ENCODE peak calls at places on chromosome 10, in five cellular contexts. Z is CD8-positive, alpha-beta T cell; Y is pancreas; X is IMR-90; V is astrocyte. I is an unnamed sample.
A peak's percentile ranks its signal among the peaks of the same experiment; 100 is the strongest.

GRCh38 chr10:119538632-119539358 is 3.7 kb downstream of the RGS10 start:
- DNase-seq in Z (peak; percentile 49), X (no peak), V (no peak), Y (no peak), I (peak; percentile 17)

GRCh38 chr10:48882881-48883280 is 56.8 kb downstream of the LRRC18 start:
- DNase-seq in V (no peak), Y (no peak), X (no peak), Z (no peak), I (no peak)

GRCh38 chr10:93954299-93954698 is 39.4 kb upstream of the PLCE1 start:
- DNase-seq in X (no peak), Y (no peak), Z (no peak), V (no peak), I (no peak)

GRCh38 chr10:78300526-78300925 is 266.9 kb downstream of the RPS24 start:
- DNase-seq in V (no peak), X (no peak), Z (peak; percentile 4), Y (no peak), I (no peak)

GRCh38 chr10:119139464-119140067 is 25.9 kb downstream of the SFXN4 start:
- DNase-seq in Z (peak; percentile 49), V (no peak), X (peak; percentile 35), Y (no peak), I (peak; percentile 54)

GRCh38 chr10:92552310-92552709 is 21.6 kb downstream of the IDE start:
- DNase-seq in X (no peak), V (no peak), Y (no peak), Z (no peak), I (no peak)

GRCh38 chr10:78194539-78195402 is 161.1 kb downstream of the RPS24 start:
- DNase-seq in Y (no peak), Z (no peak), V (no peak), X (peak; percentile 57), I (no peak)

GRCh38 chr10:122244001-122244715 is 26.9 kb upstream of the BTBD16 start:
- DNase-seq in Y (no peak), Z (no peak), V (no peak), X (no peak), I (no peak)

GRCh38 chr10:127159648-127160245 is 36.6 kb downstream of the INSYN2A start:
- DNase-seq in Z (no peak), X (no peak), V (no peak), Y (no peak), I (no peak)

GRCh38 chr10:117476716-117477115 is 65.8 kb upstream of the EMX2 start:
- DNase-seq in X (no peak), V (no peak), Z (no peak), Y (no peak), I (no peak)

GRCh38 chr10:21961847-21962246 is 41.7 kb downstream of the DNAJC1 start:
- DNase-seq in Z (no peak), Y (no peak), X (peak; percentile 10), V (no peak), I (no peak)

GRCh38 chr10:3760083-3760482 is 24.9 kb downstream of the KLF6 start:
- DNase-seq in Y (no peak), Z (peak; percentile 5), V (no peak), X (no peak), I (no peak)

GRCh38 chr10:30591249-30591670 is 38.3 kb downstream of the LYZL2 start:
- DNase-seq in X (peak; percentile 53), Z (peak; percentile 29), Y (no peak), V (peak; percentile 6), I (peak; percentile 20)

GRCh38 chr10:73495884-73496674 is at the start of gene PPP3CB:
- DNase-seq in Y (peak; percentile 92), X (peak; percentile 97), V (peak; percentile 98), Z (peak; percentile 89), I (peak; percentile 84)

GRCh38 chr10:30166929-30167328 is 107.5 kb upstream of the JCAD start:
- DNase-seq in Z (no peak), X (peak; percentile 39), V (no peak), Y (no peak), I (no peak)

GRCh38 chr10:124591123-124591495 is 129.5 kb downstream of the LHPP start:
- DNase-seq in X (no peak), V (no peak), Z (no peak), Y (peak; percentile 35), I (no peak)

GRCh38 chr10:48541144-48541795 is 63.6 kb downstream of the ARHGAP22 start:
- DNase-seq in Z (no peak), X (peak; percentile 12), Y (no peak), V (no peak), I (no peak)

GRCh38 chr10:44628921-44629320 is 244.0 kb upstream of the CXCL12 start:
- DNase-seq in Z (no peak), X (peak; percentile 86), Y (no peak), V (peak; percentile 77), I (no peak)

GRCh38 chr10:53107711-53108110 is 335.1 kb upstream of the MBL2 start:
- DNase-seq in X (no peak), Y (no peak), V (no peak), Z (no peak), I (no peak)

GRCh38 chr10:119221201-119221600 is 13.8 kb downstream of the GRK5 start:
- DNase-seq in Z (no peak), X (peak; percentile 82), Y (no peak), V (no peak), I (no peak)

GRCh38 chr10:74981831-74982633 is 129.4 kb upstream of the SAMD8 start:
- DNase-seq in V (no peak), X (no peak), Y (no peak), Z (no peak), I (no peak)

GRCh38 chr10:124697837-124698559 is 46.2 kb downstream of the FAM53B start:
- DNase-seq in Z (peak; percentile 49), X (peak; percentile 51), V (no peak), Y (peak; percentile 48), I (peak; percentile 39)

GRCh38 chr10:2772791-2773644 is 294.3 kb upstream of the PFKP start:
- DNase-seq in X (no peak), V (no peak), Z (no peak), Y (no peak), I (no peak)

GRCh38 chr10:71033396-71033980 is 145.1 kb upstream of the PCBD1 start:
- DNase-seq in Z (no peak), Y (no peak), V (no peak), X (no peak), I (no peak)

GRCh38 chr10:68899186-68899745 is 1.8 kb upstream of the DDX50 start:
- DNase-seq in X (no peak), Y (no peak), V (no peak), Z (no peak), I (no peak)

GRCh38 chr10:16942361-16943078 is 125.3 kb upstream of the RSU1 start:
- DNase-seq in Z (no peak), Y (no peak), X (no peak), V (peak; percentile 57), I (no peak)

GRCh38 chr10:89074120-89074519 is 83.5 kb downstream of the FAS start:
- DNase-seq in Y (no peak), X (no peak), V (peak; percentile 46), Z (no peak), I (no peak)

GRCh38 chr10:75303045-75303777 is 67.5 kb upstream of the COMTD1 start:
- DNase-seq in Z (no peak), Y (no peak), X (no peak), V (no peak), I (no peak)

GRCh38 chr10:52818019-52818418 is 45.4 kb upstream of the MBL2 start:
- DNase-seq in X (peak; percentile 59), V (peak; percentile 27), Y (no peak), Z (no peak), I (no peak)

GRCh38 chr10:484441-484924 is 205.0 kb downstream of the DIP2C start:
- DNase-seq in X (peak; percentile 16), Z (no peak), V (peak; percentile 45), Y (no peak), I (peak; percentile 13)

GRCh38 chr10:107025676-107026075 is 138.8 kb downstream of the SORCS1 start:
- DNase-seq in Y (no peak), Z (no peak), X (no peak), V (no peak), I (no peak)

GRCh38 chr10:130748409-130749057 is 563.0 kb downstream of the TCERG1L start:
- DNase-seq in X (no peak), Y (no peak), V (no peak), Z (no peak), I (no peak)

GRCh38 chr10:6401562-6402348 is 178.3 kb downstream of the PRKCQ start:
- DNase-seq in Y (peak; percentile 76), X (peak; percentile 92), V (peak; percentile 77), Z (peak; percentile 62), I (peak; percentile 46)

GRCh38 chr10:6402349-6402709 is 177.7 kb downstream of the PRKCQ start:
- DNase-seq in V (no peak), Y (no peak), X (no peak), Z (no peak), I (no peak)

GRCh38 chr10:6399879-6400278 is 180.2 kb downstream of the PRKCQ start:
- DNase-seq in V (no peak), Y (no peak), X (no peak), Z (no peak), I (no peak)

GRCh38 chr10:6400331-6400730 is 179.7 kb downstream of the PRKCQ start:
- DNase-seq in V (no peak), Z (no peak), Y (no peak), X (no peak), I (no peak)

DNA sequence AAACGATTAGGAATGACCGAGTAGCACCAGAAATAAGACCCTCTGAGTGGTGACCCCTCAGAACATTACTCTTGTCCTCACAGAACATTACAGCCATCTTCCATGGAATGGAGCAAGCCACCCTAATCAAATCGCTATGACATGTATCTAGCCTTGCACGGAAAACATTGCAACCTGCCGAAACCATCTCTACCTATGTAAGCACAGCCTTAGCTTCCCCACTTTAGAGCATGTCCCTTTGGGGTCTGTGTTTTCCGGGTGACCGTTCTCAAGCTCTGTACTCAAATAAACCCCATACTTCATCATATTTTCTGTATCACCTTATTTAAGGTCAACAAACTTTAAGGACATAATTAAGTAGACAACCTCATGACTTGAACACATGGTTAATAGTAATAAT is 179.0 kb downstream of the PRKCQ start:
- DNase-seq in V (no peak), Y (no peak), X (no peak), Z (no peak), I (no peak)
- H3K27ac ChIP-seq in V (peak overlapping the region; percentile 69), Y (no peak overlapping the region), X (peak overlapping the region; percentile 42), Z (no peak overlapping the region), I (no peak overlapping the region)

DNA sequence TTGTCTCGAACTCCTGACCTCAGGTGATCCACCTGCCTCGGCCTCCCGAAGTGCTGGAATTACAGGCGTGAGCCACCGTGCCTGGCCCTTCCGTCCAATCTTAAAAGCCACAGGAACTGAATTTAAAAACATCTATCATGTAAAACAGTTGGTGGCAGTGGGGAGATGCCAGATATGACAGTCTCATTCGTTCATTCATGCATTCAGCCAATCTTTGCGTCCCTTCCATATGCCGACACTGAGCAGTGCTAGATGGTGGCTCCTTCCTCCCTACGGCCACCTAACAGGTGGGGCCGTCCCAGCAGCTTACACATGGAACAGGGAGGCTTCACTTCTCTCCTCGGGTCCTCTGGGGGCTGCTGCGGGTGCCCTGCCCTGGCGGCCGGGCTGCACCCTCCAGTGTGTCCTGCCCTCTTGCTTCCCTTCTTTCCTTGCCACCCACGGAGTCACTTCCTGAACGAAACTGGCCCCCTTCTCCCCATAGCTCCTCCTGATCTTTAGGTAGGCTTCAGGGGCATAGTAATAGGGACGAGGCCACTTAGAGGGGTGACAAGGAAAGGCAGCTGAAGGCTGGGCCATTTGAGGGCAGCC is 53.7 kb downstream of the PROSER2 start:
- DNase-seq in Y (peak; percentile 41), X (no peak), V (no peak), Z (no peak), I (no peak)
- H3K27ac ChIP-seq in Y (peak overlapping the region; percentile 88), X (no peak overlapping the region), V (no peak overlapping the region), Z (no peak overlapping the region), I (no peak overlapping the region)

GRCh38 chr10:86261933-86262665 is 104.5 kb downstream of the GRID1 start:
- DNase-seq in X (no peak), Y (peak; percentile 71), Z (no peak), V (no peak), I (no peak)
- H3K27ac ChIP-seq in X (no peak overlapping the region), Y (no peak overlapping the region), Z (no peak overlapping the region), V (no peak overlapping the region), I (no peak overlapping the region)

GRCh38 chr10:14661818-14662217 is 112.9 kb downstream of the FAM107B start:
- DNase-seq in Y (no peak), V (no peak), X (no peak), Z (no peak), I (no peak)
- H3K27ac ChIP-seq in Y (no peak overlapping the region), V (no peak overlapping the region), X (no peak overlapping the region), Z (no peak overlapping the region), I (no peak overlapping the region)

I was measured in CD4-positive, alpha-beta T cell.